ENCODE peak calls at places on chromosomes 5 and 9, in seven cellular contexts. X, M, L, D, A, H and O are unnamed samples. For H3K27me3, the result is how much of the 10 kb centered on the place peaks cover.

GRCh38 chr5:127884416-127884815 is 181.2 kb downstream of the CCDC192 start:
- DNase-seq in X (no peak), M (no peak), L (no peak), D (peak), A (no peak), H (no peak), O (no peak)

GRCh38 chr9:93902780-93903655 is 52.1 kb downstream of the BARX1 start:
- DNase-seq in X (no peak), M (peak), L (peak), D (peak), A (peak), H (no peak), O (no peak)

GRCh38 chr5:142181547-142182191 is 73.1 kb downstream of the NDFIP1 start:
- DNase-seq in X (no peak), M (no peak), L (no peak), D (no peak), A (peak), H (no peak), O (no peak)

GRCh38 chr9:23050548-23050947 is 603.9 kb downstream of the DMRTA1 start:
- DNase-seq in X (no peak), M (no peak), L (no peak), D (no peak), A (no peak), H (no peak), O (no peak)

GRCh38 chr5:172350212-172351181 is 66.9 kb upstream of the UBTD2 start:
- DNase-seq in X (no peak), M (no peak), L (peak), D (no peak), A (no peak), H (no peak), O (no peak)

GRCh38 chr5:121741156-121741555 is 110.5 kb upstream of the FTMT start:
- DNase-seq in X (no peak), M (no peak), L (no peak), D (no peak), A (no peak), H (no peak), O (no peak)

GRCh38 chr5:161544350-161544765 is 2.2 kb downstream of the GABRB2 start:
- DNase-seq in X (no peak), M (peak), L (no peak), D (peak), A (no peak), H (peak), O (no peak)

GRCh38 chr5:72388652-72389051 is 68.5 kb downstream of the PTCD2 start:
- DNase-seq in X (no peak), M (no peak), L (no peak), D (no peak), A (no peak), H (no peak), O (no peak)

GRCh38 chr9:113427629-113428028 is 17.1 kb downstream of the C9orf43 start:
- DNase-seq in X (no peak), M (no peak), L (no peak), D (no peak), A (no peak), H (no peak), O (no peak)

GRCh38 chr9:137817236-137818200 is 60.1 kb upstream of the CACNA1B start:
- DNase-seq in X (no peak), M (no peak), L (peak), D (no peak), A (no peak), H (no peak), O (no peak)

GRCh38 chr5:150636391-150637244 is 3.8 kb upstream of the SYNPO start:
- DNase-seq in X (no peak), M (no peak), L (peak), D (peak), A (peak), H (peak), O (no peak)

GRCh38 chr9:133945314-133945975 is 46.7 kb downstream of the VAV2 start:
- DNase-seq in X (no peak), M (peak), L (no peak), D (no peak), A (peak), H (no peak), O (no peak)

GRCh38 chr9:101737705-101738565 is 512 bp downstream of the GRIN3A start:
- DNase-seq in X (no peak), M (no peak), L (no peak), D (no peak), A (no peak), H (no peak), O (no peak)
- H3K27me3 ChIP-seq in X (under half), M (under half), L (half or more), D (half or more), A (half or more), H (under half), O (half or more)

GRCh38 chr9:79013715-79014610 is 557.8 kb upstream of the TLE4 start:
- DNase-seq in X (no peak), M (no peak), L (no peak), D (no peak), A (no peak), H (no peak), O (no peak)
- TF ChIP-seq POLR2A in X (no peak), M (no peak), L (no peak), D (no peak), A (no peak), H (no peak), O (no peak)

GRCh38 chr5:41843456-41844112 is 26.6 kb downstream of the OXCT1 start:
- DNase-seq in X (no peak), M (peak), L (no peak), D (peak), A (no peak), H (peak), O (no peak)
- TF ChIP-seq CTCF in X (peak), M (peak), L (peak), D (peak), A (peak), H (peak), O (peak)

GRCh38 chr9:111613436-111614040 is 14.1 kb upstream of the PTGR1 start:
- DNase-seq in X (no peak), M (peak), L (no peak), D (peak), A (no peak), H (no peak), O (no peak)

GRCh38 chr9:111610851-111611250 is 11.4 kb upstream of the PTGR1 start:
- DNase-seq in X (no peak), M (no peak), L (no peak), D (no peak), A (no peak), H (no peak), O (no peak)

GRCh38 chr9:111610149-111610548 is 10.7 kb upstream of the PTGR1 start:
- DNase-seq in X (no peak), M (no peak), L (no peak), D (no peak), A (no peak), H (no peak), O (no peak)

DNA sequence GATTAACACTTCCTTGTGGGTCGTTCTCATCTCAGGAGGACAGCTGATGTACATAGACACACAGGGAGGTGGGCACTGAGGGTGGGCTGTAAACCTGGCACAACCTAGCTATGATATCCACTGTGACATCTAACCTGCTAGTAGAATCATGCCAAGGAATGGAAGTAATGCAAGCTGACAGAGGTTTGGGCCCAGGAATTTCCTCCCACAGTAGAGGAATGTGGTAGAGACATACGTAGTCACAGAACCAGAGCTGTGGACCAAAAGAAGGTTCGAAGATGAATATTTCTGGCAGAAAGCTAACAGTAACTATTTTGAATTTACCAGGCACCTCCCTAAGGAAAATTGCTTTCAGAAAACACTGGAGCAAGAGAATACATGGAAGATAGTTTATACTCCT is 15.2 kb upstream of the DNAJC25 start:
- DNase-seq in X (no peak), M (no peak), L (no peak), D (no peak), A (no peak), H (no peak), O (no peak)
- H3K27me3 ChIP-seq in X (under half), M (under half), L (under half), D (under half), A (under half), H (under half), O (under half)

DNA sequence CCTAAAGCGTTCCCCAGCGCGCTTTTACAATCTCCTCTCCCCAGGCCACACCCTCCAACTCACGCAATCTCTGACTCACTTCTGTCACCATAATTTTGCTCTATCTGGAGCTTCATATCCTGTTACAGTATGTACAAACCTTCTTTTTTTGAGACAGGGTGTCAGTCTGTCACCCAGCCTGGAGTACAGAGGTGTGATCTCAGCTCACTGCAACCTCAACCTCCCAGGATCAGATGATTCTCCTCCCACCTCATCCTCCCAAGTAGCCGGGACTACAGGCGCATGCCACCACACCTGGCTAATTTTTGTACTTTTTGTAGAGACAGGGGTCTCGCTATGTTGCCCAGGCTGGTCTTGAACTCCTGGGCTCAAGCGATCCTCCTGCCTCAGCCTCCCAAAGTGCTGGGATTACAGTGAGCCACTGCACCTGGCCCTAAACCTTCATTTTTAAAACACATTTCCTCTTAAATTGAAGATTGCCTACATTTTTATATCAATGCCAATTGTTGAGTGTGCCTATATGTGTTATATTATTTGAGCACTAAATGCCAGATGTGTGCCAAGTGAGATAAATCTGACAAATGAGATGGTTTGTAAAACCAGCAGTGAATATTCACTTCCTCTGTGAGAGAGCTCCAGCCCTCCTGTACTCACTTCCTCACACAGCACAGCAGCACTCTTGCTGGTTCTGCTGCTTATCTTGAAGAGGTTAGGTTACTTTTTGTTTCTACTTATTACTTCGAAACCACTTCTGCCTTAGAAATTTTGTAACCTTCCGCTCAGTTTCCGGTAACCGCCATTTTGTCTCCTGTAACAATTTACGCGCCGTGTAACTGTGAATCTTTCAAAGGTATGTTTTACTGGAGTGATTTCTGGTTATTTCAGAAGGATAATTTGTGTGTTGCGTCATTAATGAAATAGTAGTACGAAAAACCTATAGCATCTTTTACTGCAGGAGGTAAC is 57.9 kb downstream of the DOCK8 start:
- DNase-seq in X (no peak), M (peak), L (no peak), D (peak), A (no peak), H (peak), O (no peak)
- TF ChIP-seq POLR2A in X (no peak), M (peak), L (no peak), D (peak), A (no peak), H (no peak), O (peak)

GRCh38 chr5:1772634-1773033 is 27.0 kb downstream of the MRPL36 start:
- DNase-seq in X (no peak), M (no peak), L (no peak), D (no peak), A (peak), H (no peak), O (no peak)
- TF ChIP-seq CTCF in X (no peak), M (peak), L (peak), D (no peak), A (no peak), H (no peak), O (no peak)

GRCh38 chr5:135486679-135487395 is 34.7 kb upstream of the TIFAB start:
- DNase-seq in X (no peak), M (no peak), L (no peak), D (no peak), A (no peak), H (no peak), O (no peak)
- H3K27me3 ChIP-seq in X (under half), M (under half), L (under half), D (half or more), A (half or more), H (under half), O (under half)